ENCODE peak calls at places on chromosome 14, in four cellular contexts. One of them, this sample, is unnamed. For H3K4me1, the result is how much of the 10 kb centered on the place peaks cover.

GRCh38 chr14:105294142-105294597 is 6.6 kb downstream of the BRF1 start:
- DNase-seq in heart left ventricle: peak
- DNase-seq in neuronal stem cell: no peak
- DNase-seq in left ventricle myocardium inferior: peak
- DNase-seq in this sample: peak

GRCh38 chr14:29176876-29177275 is 410.3 kb downstream of the FOXG1 start:
- DNase-seq in heart left ventricle: no peak
- DNase-seq in neuronal stem cell: no peak
- DNase-seq in left ventricle myocardium inferior: no peak
- DNase-seq in this sample: no peak

GRCh38 chr14:23056956-23057756 is at the start of gene CDH24:
- DNase-seq in heart left ventricle: peak
- DNase-seq in neuronal stem cell: peak
- DNase-seq in left ventricle myocardium inferior: peak
- DNase-seq in this sample: peak

GRCh38 chr14:99605299-99605961 is 1.4 kb upstream of the CCDC85C start:
- DNase-seq in heart left ventricle: peak
- DNase-seq in neuronal stem cell: no peak
- DNase-seq in left ventricle myocardium inferior: peak
- DNase-seq in this sample: peak

GRCh38 chr14:53517276-53517960 is 364.3 kb upstream of the DDHD1 start:
- DNase-seq in heart left ventricle: no peak
- DNase-seq in neuronal stem cell: no peak
- DNase-seq in left ventricle myocardium inferior: no peak
- DNase-seq in this sample: no peak

GRCh38 chr14:41830679-41831078 is 224.0 kb downstream of the LRFN5 start:
- DNase-seq in heart left ventricle: no peak
- DNase-seq in neuronal stem cell: no peak
- DNase-seq in left ventricle myocardium inferior: no peak
- DNase-seq in this sample: no peak

GRCh38 chr14:31934767-31935266 is 142.3 kb upstream of the ARHGAP5 start:
- DNase-seq in heart left ventricle: peak
- DNase-seq in neuronal stem cell: no peak
- DNase-seq in left ventricle myocardium inferior: peak
- DNase-seq in this sample: no peak

GRCh38 chr14:56487761-56488160 is 91.8 kb upstream of the TMEM260 start:
- DNase-seq in heart left ventricle: no peak
- DNase-seq in neuronal stem cell: no peak
- DNase-seq in left ventricle myocardium inferior: no peak
- DNase-seq in this sample: no peak

GRCh38 chr14:60164404-60164716 is 838 bp downstream of the DHRS7 start:
- DNase-seq in heart left ventricle: no peak
- DNase-seq in neuronal stem cell: no peak
- DNase-seq in left ventricle myocardium inferior: no peak
- DNase-seq in this sample: no peak

GRCh38 chr14:99747167-99747566 is 46.0 kb upstream of the EML1 start:
- DNase-seq in heart left ventricle: no peak
- DNase-seq in neuronal stem cell: no peak
- DNase-seq in left ventricle myocardium inferior: no peak
- DNase-seq in this sample: peak

GRCh38 chr14:100828448-100828834 is 2.5 kb downstream of the MEG3 start:
- DNase-seq in heart left ventricle: no peak
- DNase-seq in neuronal stem cell: no peak
- DNase-seq in left ventricle myocardium inferior: no peak
- DNase-seq in this sample: peak

GRCh38 chr14:98937712-98938505 is 334.1 kb downstream of the BCL11B start:
- DNase-seq in heart left ventricle: no peak
- DNase-seq in neuronal stem cell: no peak
- DNase-seq in left ventricle myocardium inferior: no peak
- DNase-seq in this sample: no peak

GRCh38 chr14:39107624-39108023 is 4.6 kb upstream of the SEC23A start:
- DNase-seq in heart left ventricle: no peak
- DNase-seq in neuronal stem cell: no peak
- DNase-seq in left ventricle myocardium inferior: no peak
- DNase-seq in this sample: no peak

GRCh38 chr14:101364503-101365328 is 196.6 kb upstream of the DIO3 start:
- DNase-seq in heart left ventricle: no peak
- DNase-seq in neuronal stem cell: no peak
- DNase-seq in left ventricle myocardium inferior: no peak
- DNase-seq in this sample: peak

GRCh38 chr14:77128414-77128891 is 13.1 kb downstream of the ZDHHC22 start:
- DNase-seq in heart left ventricle: no peak
- DNase-seq in neuronal stem cell: no peak
- DNase-seq in left ventricle myocardium inferior: no peak
- DNase-seq in this sample: no peak

GRCh38 chr14:75981426-75981825 is 369 bp downstream of the TGFB3 start:
- DNase-seq in heart left ventricle: no peak
- DNase-seq in neuronal stem cell: peak
- DNase-seq in left ventricle myocardium inferior: no peak
- DNase-seq in this sample: no peak

GRCh38 chr14:59739794-59740193 is 130.8 kb downstream of the RTN1 start:
- DNase-seq in heart left ventricle: peak
- DNase-seq in neuronal stem cell: no peak
- DNase-seq in left ventricle myocardium inferior: no peak
- DNase-seq in this sample: no peak

GRCh38 chr14:105045710-105046326 is 19.4 kb downstream of the GPR132 start:
- DNase-seq in heart left ventricle: peak
- DNase-seq in neuronal stem cell: peak
- DNase-seq in left ventricle myocardium inferior: peak
- DNase-seq in this sample: peak

GRCh38 chr14:22814945-22815713 is at the start of gene SLC7A7:
- DNase-seq in heart left ventricle: no peak
- DNase-seq in neuronal stem cell: no peak
- DNase-seq in left ventricle myocardium inferior: no peak
- DNase-seq in this sample: no peak

GRCh38 chr14:61461808-61462275 is 140.5 kb downstream of the PRKCH start:
- DNase-seq in heart left ventricle: no peak
- DNase-seq in neuronal stem cell: peak
- DNase-seq in left ventricle myocardium inferior: no peak
- DNase-seq in this sample: no peak

GRCh38 chr14:75697371-75697770 is 36.3 kb downstream of the TTLL5 start:
- DNase-seq in heart left ventricle: no peak
- DNase-seq in neuronal stem cell: no peak
- DNase-seq in left ventricle myocardium inferior: no peak
- DNase-seq in this sample: no peak

GRCh38 chr14:59688224-59689170 is 111.9 kb upstream of the CCDC175 start:
- DNase-seq in heart left ventricle: no peak
- DNase-seq in neuronal stem cell: peak
- DNase-seq in left ventricle myocardium inferior: no peak
- DNase-seq in this sample: peak

GRCh38 chr14:65263161-65263788 is 149.3 kb upstream of the FUT8 start:
- DNase-seq in heart left ventricle: no peak
- DNase-seq in neuronal stem cell: no peak
- DNase-seq in left ventricle myocardium inferior: no peak
- DNase-seq in this sample: no peak

GRCh38 chr14:92751819-92752218 is 3.4 kb upstream of the LGMN start:
- DNase-seq in heart left ventricle: no peak
- DNase-seq in neuronal stem cell: no peak
- DNase-seq in left ventricle myocardium inferior: no peak
- DNase-seq in this sample: no peak

DNA sequence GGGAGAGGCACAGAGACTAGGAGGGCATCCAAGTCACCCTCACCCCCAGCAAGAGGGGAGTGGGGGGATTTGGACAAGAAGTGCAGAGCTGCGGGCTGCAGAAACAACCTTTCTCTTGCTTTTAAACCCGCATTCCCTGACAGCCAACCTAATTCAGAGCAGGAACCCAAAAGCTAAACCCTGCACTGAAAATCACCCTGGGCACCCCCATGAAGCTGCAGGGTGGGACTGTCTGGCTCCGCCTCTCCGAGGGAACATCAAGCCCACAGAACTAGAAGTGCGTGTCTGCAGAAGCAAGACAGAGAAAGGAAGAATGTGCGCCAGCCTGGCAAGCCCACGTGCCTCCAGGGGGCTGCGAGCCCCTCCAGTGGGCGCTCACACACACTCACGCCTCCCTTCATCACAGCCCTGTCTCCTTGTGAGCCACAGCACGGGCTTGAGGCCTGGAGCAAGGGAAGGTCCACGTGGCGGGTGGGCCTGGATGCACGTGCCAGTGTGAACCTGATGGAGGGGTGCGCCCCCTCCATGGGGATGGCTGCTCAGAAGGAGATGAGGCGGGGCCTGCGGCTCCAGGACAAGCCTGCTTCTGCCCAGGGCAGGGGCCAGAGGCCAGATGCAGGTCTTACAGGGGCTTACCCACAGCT is 27.8 kb upstream of the PNMA1 start:
- DNase-seq in heart left ventricle: peak
- DNase-seq in neuronal stem cell: no peak
- DNase-seq in left ventricle myocardium inferior: no peak
- DNase-seq in this sample: peak
- H3K4me1 ChIP-seq in heart left ventricle: half or more
- H3K4me1 ChIP-seq in neuronal stem cell: under half
- H3K4me1 ChIP-seq in left ventricle myocardium inferior: half or more
- H3K4me1 ChIP-seq in this sample: half or more

DNA sequence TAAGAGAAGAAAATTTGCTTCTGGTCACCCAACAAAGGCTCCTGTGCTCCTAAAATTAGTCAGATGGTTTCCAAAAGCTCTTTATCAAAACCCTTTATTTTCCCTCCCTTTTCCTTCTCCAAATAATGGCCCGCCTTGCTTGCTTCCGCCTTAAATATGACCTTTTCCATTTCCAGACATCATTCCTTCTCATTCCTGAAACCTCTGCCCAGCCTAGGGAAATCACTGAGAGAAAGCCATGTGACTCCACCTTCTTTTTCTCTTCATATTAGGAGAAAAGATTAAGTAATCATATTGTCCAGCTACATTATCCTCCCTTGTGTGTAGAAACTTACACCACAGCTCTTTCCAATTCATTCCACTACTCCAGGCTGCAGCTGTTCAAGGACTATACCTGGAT is 75.7 kb upstream of the GPHB5 start:
- DNase-seq in heart left ventricle: no peak
- DNase-seq in neuronal stem cell: no peak
- DNase-seq in left ventricle myocardium inferior: no peak
- DNase-seq in this sample: no peak
- H3K4me1 ChIP-seq in heart left ventricle: under half
- H3K4me1 ChIP-seq in neuronal stem cell: under half
- H3K4me1 ChIP-seq in left ventricle myocardium inferior: under half
- H3K4me1 ChIP-seq in this sample: under half

DNA sequence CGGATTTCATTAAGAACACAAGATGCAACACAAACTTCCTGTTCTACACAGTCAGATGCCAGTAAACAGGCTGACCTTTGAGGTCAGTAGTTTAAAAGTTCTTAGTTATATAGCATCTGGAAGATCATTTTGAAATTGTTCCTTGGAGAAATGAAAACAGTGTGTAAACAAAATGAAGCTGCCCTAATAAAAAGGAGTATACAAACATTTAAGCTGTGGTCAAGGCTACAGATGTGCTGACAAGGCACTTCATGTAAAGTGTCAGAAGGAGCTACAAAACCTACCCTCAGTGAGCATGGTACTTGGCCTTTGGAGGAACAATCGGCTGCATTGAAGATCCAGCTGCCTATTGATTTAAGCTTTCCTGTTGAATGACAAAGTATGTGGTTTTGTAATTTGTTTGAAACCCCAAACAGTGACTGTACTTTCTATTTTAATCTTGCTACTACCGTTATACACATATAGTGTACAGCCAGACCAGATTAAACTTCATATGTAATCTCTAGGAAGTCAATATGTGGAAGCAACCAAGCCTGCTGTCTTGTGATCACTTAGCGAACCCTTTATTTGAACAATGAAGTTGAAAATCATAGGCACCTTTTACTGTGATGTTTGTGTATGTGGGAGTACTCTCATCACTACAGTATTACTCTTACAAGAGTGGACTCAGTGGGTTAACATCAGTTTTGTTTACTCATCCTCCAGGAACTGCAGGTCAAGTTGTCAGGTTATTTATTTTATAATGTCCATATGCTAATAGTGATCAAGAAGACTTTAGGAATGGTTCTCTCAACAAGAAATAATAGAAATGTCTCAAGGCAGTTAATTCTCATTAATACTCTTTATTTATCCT is 13.5 kb downstream of the PTGER2 start:
- DNase-seq in heart left ventricle: no peak
- DNase-seq in neuronal stem cell: no peak
- DNase-seq in left ventricle myocardium inferior: no peak
- DNase-seq in this sample: no peak
- H3K4me1 ChIP-seq in heart left ventricle: under half
- H3K4me1 ChIP-seq in neuronal stem cell: under half
- H3K4me1 ChIP-seq in left ventricle myocardium inferior: under half
- H3K4me1 ChIP-seq in this sample: under half

GRCh38 chr14:70924521-70924920 is 17.3 kb downstream of the PCNX1 start:
- DNase-seq in heart left ventricle: no peak
- DNase-seq in neuronal stem cell: no peak
- DNase-seq in left ventricle myocardium inferior: no peak
- DNase-seq in this sample: no peak
- H3K4me1 ChIP-seq in heart left ventricle: under half
- H3K4me1 ChIP-seq in neuronal stem cell: under half
- H3K4me1 ChIP-seq in left ventricle myocardium inferior: half or more
- H3K4me1 ChIP-seq in this sample: under half

GRCh38 chr14:58166005-58166983 is 14.3 kb upstream of the ARMH4 start:
- DNase-seq in heart left ventricle: peak
- DNase-seq in neuronal stem cell: peak
- DNase-seq in left ventricle myocardium inferior: peak
- DNase-seq in this sample: peak

GRCh38 chr14:58160561-58160960 is 8.5 kb upstream of the ARMH4 start:
- DNase-seq in heart left ventricle: no peak
- DNase-seq in neuronal stem cell: no peak
- DNase-seq in left ventricle myocardium inferior: no peak
- DNase-seq in this sample: no peak
- H3K4me1 ChIP-seq in heart left ventricle: under half
- H3K4me1 ChIP-seq in neuronal stem cell: under half
- H3K4me1 ChIP-seq in left ventricle myocardium inferior: under half
- H3K4me1 ChIP-seq in this sample: under half

GRCh38 chr14:49969961-49970360 is 77.1 kb downstream of the ARF6 start:
- DNase-seq in heart left ventricle: no peak
- DNase-seq in neuronal stem cell: no peak
- DNase-seq in left ventricle myocardium inferior: no peak
- DNase-seq in this sample: no peak
- H3K4me1 ChIP-seq in heart left ventricle: under half
- H3K4me1 ChIP-seq in neuronal stem cell: under half
- H3K4me1 ChIP-seq in left ventricle myocardium inferior: under half
- H3K4me1 ChIP-seq in this sample: under half

DNA sequence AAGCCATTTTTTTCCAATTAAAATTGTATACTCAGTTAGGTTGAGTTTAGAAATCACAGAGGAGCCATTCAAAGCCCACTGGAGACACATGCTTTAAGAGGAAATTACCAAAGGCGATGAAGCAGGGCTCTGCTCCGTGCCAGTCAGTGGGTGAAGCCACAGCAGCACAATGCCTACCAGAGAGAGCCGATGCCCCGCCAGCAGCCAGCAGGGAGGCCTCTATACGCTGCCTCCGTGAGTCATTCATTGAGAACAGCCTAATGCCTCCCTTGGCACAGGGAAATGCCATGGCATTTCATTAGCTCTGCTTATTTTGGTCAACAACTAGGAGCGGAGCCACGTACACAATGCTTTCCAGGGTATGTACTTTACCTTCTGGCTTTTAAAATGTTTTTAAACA is 197.8 kb upstream of the FRMD6 start:
- DNase-seq in heart left ventricle: no peak
- DNase-seq in neuronal stem cell: no peak
- DNase-seq in left ventricle myocardium inferior: no peak
- DNase-seq in this sample: peak
- H3K4me1 ChIP-seq in heart left ventricle: under half
- H3K4me1 ChIP-seq in neuronal stem cell: under half
- H3K4me1 ChIP-seq in left ventricle myocardium inferior: under half
- H3K4me1 ChIP-seq in this sample: under half